ENCODE peak calls at places on chromosomes 11 and 22, in eight cellular contexts. One of them, this sample, is unnamed.

GRCh38 chr22:46813816-46814597 is 51.6 kb downstream of the TBC1D22A start:
- DNase-seq in mesothelial cell of epicardium: no peak
- DNase-seq in mucosa of descending colon: no peak
- DNase-seq in Caco-2: peak; percentile 14
- DNase-seq in Panc1: no peak
- DNase-seq in amniotic stem cell: no peak
- DNase-seq in left cardiac atrium: no peak
- DNase-seq in stimulated activated CD4-positive, alpha-beta T cell treated with anti-CD3 and anti-CD28 coated beads, Interleukin-2, amount 100 ng/mL, for 24 hours: no peak
- DNase-seq in this sample: no peak

GRCh38 chr22:48890693-48891554 is 936.7 kb downstream of the BRD1 start:
- DNase-seq in mesothelial cell of epicardium: no peak
- DNase-seq in mucosa of descending colon: no peak
- DNase-seq in Caco-2: no peak
- DNase-seq in Panc1: no peak
- DNase-seq in amniotic stem cell: no peak
- DNase-seq in left cardiac atrium: no peak
- DNase-seq in stimulated activated CD4-positive, alpha-beta T cell treated with anti-CD3 and anti-CD28 coated beads, Interleukin-2, amount 100 ng/mL, for 24 hours: no peak
- DNase-seq in this sample: peak; percentile 22

GRCh38 chr11:2927851-2928604 is 1.2 kb downstream of the PHLDA2 start:
- DNase-seq in mesothelial cell of epicardium: no peak
- DNase-seq in mucosa of descending colon: peak; percentile 57
- DNase-seq in Caco-2: no peak
- DNase-seq in Panc1: no peak
- DNase-seq in amniotic stem cell: no peak
- DNase-seq in left cardiac atrium: peak; percentile 20
- DNase-seq in stimulated activated CD4-positive, alpha-beta T cell treated with anti-CD3 and anti-CD28 coated beads, Interleukin-2, amount 100 ng/mL, for 24 hours: no peak
- DNase-seq in this sample: no peak

GRCh38 chr11:15897211-15897960 is 459.0 kb downstream of the SOX6 start:
- DNase-seq in mesothelial cell of epicardium: no peak
- DNase-seq in mucosa of descending colon: no peak
- DNase-seq in Caco-2: peak; percentile 19
- DNase-seq in Panc1: no peak
- DNase-seq in amniotic stem cell: no peak
- DNase-seq in left cardiac atrium: no peak
- DNase-seq in stimulated activated CD4-positive, alpha-beta T cell treated with anti-CD3 and anti-CD28 coated beads, Interleukin-2, amount 100 ng/mL, for 24 hours: no peak
- DNase-seq in this sample: no peak

GRCh38 chr11:19419021-19419750 is 178.4 kb upstream of the E2F8 start:
- DNase-seq in mesothelial cell of epicardium: no peak
- DNase-seq in mucosa of descending colon: no peak
- DNase-seq in Caco-2: peak; percentile 60
- DNase-seq in Panc1: no peak
- DNase-seq in amniotic stem cell: no peak
- DNase-seq in left cardiac atrium: no peak
- DNase-seq in stimulated activated CD4-positive, alpha-beta T cell treated with anti-CD3 and anti-CD28 coated beads, Interleukin-2, amount 100 ng/mL, for 24 hours: no peak
- DNase-seq in this sample: no peak

GRCh38 chr11:72114570-72114969 is 2.1 kb upstream of the ANAPC15 start:
- DNase-seq in mesothelial cell of epicardium: no peak
- DNase-seq in mucosa of descending colon: no peak
- DNase-seq in Caco-2: no peak
- DNase-seq in Panc1: no peak
- DNase-seq in amniotic stem cell: no peak
- DNase-seq in left cardiac atrium: no peak
- DNase-seq in stimulated activated CD4-positive, alpha-beta T cell treated with anti-CD3 and anti-CD28 coated beads, Interleukin-2, amount 100 ng/mL, for 24 hours: no peak
- DNase-seq in this sample: no peak

GRCh38 chr11:77517226-77517625 is 43.3 kb upstream of the PAK1 start:
- DNase-seq in mesothelial cell of epicardium: no peak
- DNase-seq in mucosa of descending colon: no peak
- DNase-seq in Caco-2: no peak
- DNase-seq in Panc1: no peak
- DNase-seq in amniotic stem cell: no peak
- DNase-seq in left cardiac atrium: no peak
- DNase-seq in stimulated activated CD4-positive, alpha-beta T cell treated with anti-CD3 and anti-CD28 coated beads, Interleukin-2, amount 100 ng/mL, for 24 hours: no peak
- DNase-seq in this sample: no peak

GRCh38 chr11:7967097-7967496 is 1.9 kb upstream of the NLRP10 start:
- DNase-seq in mesothelial cell of epicardium: no peak
- DNase-seq in mucosa of descending colon: no peak
- DNase-seq in Caco-2: no peak
- DNase-seq in Panc1: no peak
- DNase-seq in amniotic stem cell: no peak
- DNase-seq in left cardiac atrium: no peak
- DNase-seq in stimulated activated CD4-positive, alpha-beta T cell treated with anti-CD3 and anti-CD28 coated beads, Interleukin-2, amount 100 ng/mL, for 24 hours: no peak
- DNase-seq in this sample: no peak

GRCh38 chr11:108926522-108927380 is 261.9 kb downstream of the DDX10 start:
- DNase-seq in mesothelial cell of epicardium: no peak
- DNase-seq in mucosa of descending colon: no peak
- DNase-seq in Caco-2: no peak
- DNase-seq in Panc1: no peak
- DNase-seq in amniotic stem cell: no peak
- DNase-seq in left cardiac atrium: no peak
- DNase-seq in stimulated activated CD4-positive, alpha-beta T cell treated with anti-CD3 and anti-CD28 coated beads, Interleukin-2, amount 100 ng/mL, for 24 hours: no peak
- DNase-seq in this sample: no peak

GRCh38 chr11:69381681-69382130 is 87.8 kb downstream of the MYEOV start:
- DNase-seq in mesothelial cell of epicardium: no peak
- DNase-seq in mucosa of descending colon: no peak
- DNase-seq in Caco-2: no peak
- DNase-seq in Panc1: no peak
- DNase-seq in amniotic stem cell: no peak
- DNase-seq in left cardiac atrium: no peak
- DNase-seq in stimulated activated CD4-positive, alpha-beta T cell treated with anti-CD3 and anti-CD28 coated beads, Interleukin-2, amount 100 ng/mL, for 24 hours: no peak
- DNase-seq in this sample: peak; percentile 53

GRCh38 chr11:289706-290620 is 1.0 kb downstream of the PGGHG start:
- DNase-seq in mesothelial cell of epicardium: peak; percentile 18
- DNase-seq in mucosa of descending colon: no peak
- DNase-seq in Caco-2: no peak
- DNase-seq in Panc1: no peak
- DNase-seq in amniotic stem cell: no peak
- DNase-seq in left cardiac atrium: peak; percentile 25
- DNase-seq in stimulated activated CD4-positive, alpha-beta T cell treated with anti-CD3 and anti-CD28 coated beads, Interleukin-2, amount 100 ng/mL, for 24 hours: no peak
- DNase-seq in this sample: peak; percentile 65

GRCh38 chr22:29144786-29145160 is 60.9 kb upstream of the EMID1 start:
- DNase-seq in mesothelial cell of epicardium: no peak
- DNase-seq in mucosa of descending colon: no peak
- DNase-seq in Caco-2: no peak
- DNase-seq in Panc1: no peak
- DNase-seq in amniotic stem cell: no peak
- DNase-seq in left cardiac atrium: no peak
- DNase-seq in stimulated activated CD4-positive, alpha-beta T cell treated with anti-CD3 and anti-CD28 coated beads, Interleukin-2, amount 100 ng/mL, for 24 hours: no peak
- DNase-seq in this sample: peak; percentile 43

GRCh38 chr11:132111781-132112380 is 741.5 kb downstream of the NTM start:
- DNase-seq in mesothelial cell of epicardium: no peak
- DNase-seq in mucosa of descending colon: no peak
- DNase-seq in Caco-2: no peak
- DNase-seq in Panc1: no peak
- DNase-seq in amniotic stem cell: peak; percentile 39
- DNase-seq in left cardiac atrium: no peak
- DNase-seq in stimulated activated CD4-positive, alpha-beta T cell treated with anti-CD3 and anti-CD28 coated beads, Interleukin-2, amount 100 ng/mL, for 24 hours: no peak
- DNase-seq in this sample: no peak

GRCh38 chr11:77590194-77590591 is 440 bp downstream of the AQP11 start:
- DNase-seq in mesothelial cell of epicardium: no peak
- DNase-seq in mucosa of descending colon: peak; percentile 60
- DNase-seq in Caco-2: peak; percentile 82
- DNase-seq in Panc1: peak; percentile 25
- DNase-seq in amniotic stem cell: no peak
- DNase-seq in left cardiac atrium: no peak
- DNase-seq in stimulated activated CD4-positive, alpha-beta T cell treated with anti-CD3 and anti-CD28 coated beads, Interleukin-2, amount 100 ng/mL, for 24 hours: peak; percentile 21
- DNase-seq in this sample: peak; percentile 73

GRCh38 chr22:22856364-22856763 is 31.3 kb upstream of the IGLL5 start:
- DNase-seq in mesothelial cell of epicardium: no peak
- DNase-seq in mucosa of descending colon: no peak
- DNase-seq in Caco-2: no peak
- DNase-seq in Panc1: no peak
- DNase-seq in amniotic stem cell: no peak
- DNase-seq in left cardiac atrium: no peak
- DNase-seq in stimulated activated CD4-positive, alpha-beta T cell treated with anti-CD3 and anti-CD28 coated beads, Interleukin-2, amount 100 ng/mL, for 24 hours: no peak
- DNase-seq in this sample: no peak

GRCh38 chr11:120774591-120775386 is 249.1 kb upstream of the TBCEL start:
- DNase-seq in mesothelial cell of epicardium: no peak
- DNase-seq in mucosa of descending colon: no peak
- DNase-seq in Caco-2: no peak
- DNase-seq in Panc1: no peak
- DNase-seq in amniotic stem cell: no peak
- DNase-seq in left cardiac atrium: no peak
- DNase-seq in stimulated activated CD4-positive, alpha-beta T cell treated with anti-CD3 and anti-CD28 coated beads, Interleukin-2, amount 100 ng/mL, for 24 hours: no peak
- DNase-seq in this sample: no peak

GRCh38 chr11:123494195-123495050 is 64.4 kb downstream of the GRAMD1B start:
- DNase-seq in mesothelial cell of epicardium: no peak
- DNase-seq in mucosa of descending colon: no peak
- DNase-seq in Caco-2: no peak
- DNase-seq in Panc1: no peak
- DNase-seq in amniotic stem cell: peak; percentile 18
- DNase-seq in left cardiac atrium: no peak
- DNase-seq in stimulated activated CD4-positive, alpha-beta T cell treated with anti-CD3 and anti-CD28 coated beads, Interleukin-2, amount 100 ng/mL, for 24 hours: no peak
- DNase-seq in this sample: no peak

GRCh38 chr11:12508151-12508740 is 130.9 kb downstream of the PARVA start:
- DNase-seq in mesothelial cell of epicardium: no peak
- DNase-seq in mucosa of descending colon: peak; percentile 13
- DNase-seq in Caco-2: no peak
- DNase-seq in Panc1: no peak
- DNase-seq in amniotic stem cell: peak; percentile 79
- DNase-seq in left cardiac atrium: no peak
- DNase-seq in stimulated activated CD4-positive, alpha-beta T cell treated with anti-CD3 and anti-CD28 coated beads, Interleukin-2, amount 100 ng/mL, for 24 hours: no peak
- DNase-seq in this sample: no peak

GRCh38 chr22:37178350-37179125 is 9.5 kb downstream of the C1QTNF6 start:
- DNase-seq in mesothelial cell of epicardium: no peak
- DNase-seq in mucosa of descending colon: peak; percentile 87
- DNase-seq in Caco-2: no peak
- DNase-seq in Panc1: no peak
- DNase-seq in amniotic stem cell: no peak
- DNase-seq in left cardiac atrium: peak; percentile 34
- DNase-seq in stimulated activated CD4-positive, alpha-beta T cell treated with anti-CD3 and anti-CD28 coated beads, Interleukin-2, amount 100 ng/mL, for 24 hours: no peak
- DNase-seq in this sample: no peak

GRCh38 chr22:50445071-50445879 is 29.6 kb downstream of the SBF1 start:
- DNase-seq in mesothelial cell of epicardium: no peak
- DNase-seq in mucosa of descending colon: no peak
- DNase-seq in Caco-2: no peak
- DNase-seq in Panc1: no peak
- DNase-seq in amniotic stem cell: no peak
- DNase-seq in left cardiac atrium: peak; percentile 22
- DNase-seq in stimulated activated CD4-positive, alpha-beta T cell treated with anti-CD3 and anti-CD28 coated beads, Interleukin-2, amount 100 ng/mL, for 24 hours: no peak
- DNase-seq in this sample: no peak